ENCODE peak calls at places on chromosome 20, in seven cellular contexts. X, T, H, N, W, R and U are unnamed samples.

GRCh38 chr20:4813076-4813838 is 91.5 kb downstream of the PRND start:
- DNase-seq in X (no peak), T (no peak), R (peak; percentile 84), N (peak; percentile 21), W (peak; percentile 19), H (no peak), U (peak; percentile 64)

GRCh38 chr20:3916347-3916746 is 27.2 kb downstream of the PANK2 start:
- DNase-seq in W (no peak), X (no peak), T (no peak), H (no peak), R (no peak), N (no peak), U (no peak)

GRCh38 chr20:25859649-25860530 is 163.2 kb upstream of the ZNF337 start:
- DNase-seq in W (peak; percentile 78), N (peak; percentile 76), T (no peak), R (peak; percentile 71), H (peak; percentile 94), X (peak; percentile 70), U (no peak)

GRCh38 chr20:62427172-62428007 is at the start of gene RBBP8NL:
- DNase-seq in X (no peak), T (no peak), W (no peak), R (no peak), N (no peak), H (peak; percentile 86), U (no peak)

GRCh38 chr20:9514072-9514460 is 324 bp upstream of the LAMP5 start:
- DNase-seq in W (no peak), X (no peak), T (no peak), N (no peak), R (no peak), H (no peak), U (no peak)

GRCh38 chr20:19252670-19253120 is 40.3 kb downstream of the SLC24A3 start:
- DNase-seq in T (no peak), W (no peak), R (no peak), N (no peak), X (no peak), H (no peak), U (no peak)

GRCh38 chr20:19936801-19937583 is 80.2 kb upstream of the NAA20 start:
- DNase-seq in R (no peak), H (no peak), X (no peak), N (no peak), T (no peak), W (peak; percentile 1), U (no peak)

GRCh38 chr20:20712004-20712473 is 405 bp downstream of the RALGAPA2 start:
- DNase-seq in W (peak; percentile 5), N (no peak), R (no peak), T (peak; percentile 4), H (no peak), X (peak; percentile 27), U (no peak)

GRCh38 chr20:21083825-21084325 is 22.3 kb downstream of the LINC00237 start:
- DNase-seq in T (no peak), X (no peak), N (no peak), W (no peak), R (no peak), H (no peak), U (no peak)

GRCh38 chr20:25000268-25000801 is 7.8 kb upstream of the APMAP start:
- DNase-seq in X (no peak), N (no peak), T (no peak), R (no peak), W (no peak), H (peak; percentile 88), U (no peak)

GRCh38 chr20:19784511-19785172 is 26.6 kb downstream of the RIN2 start:
- DNase-seq in W (no peak), R (peak; percentile 75), H (no peak), N (peak; percentile 22), X (peak; percentile 81), T (peak; percentile 79), U (no peak)